ENCODE peak calls at places on chromosome 5, in six cellular contexts. O is mucosa of descending colon; N is BJ; Z is endothelial cell; I is CD8-positive, alpha-beta T cell; G is cardiac fibroblast. A is an unnamed sample.

GRCh38 chr5:44909009-44909408 is 100.3 kb downstream of the MRPS30 start:
- DNase-seq in N (no peak), O (no peak), I (no peak), Z (no peak), G (no peak), A (no peak)

GRCh38 chr5:111635151-111635945 is 121.6 kb downstream of the NREP start:
- DNase-seq in G (peak; percentile 27), Z (no peak), N (no peak), I (no peak), O (no peak), A (no peak)

GRCh38 chr5:58502032-58502431 is 10.8 kb downstream of the GAPT start:
- DNase-seq in G (no peak), Z (no peak), O (no peak), N (no peak), I (no peak), A (no peak)

GRCh38 chr5:149641000-149641576 is 59.8 kb downstream of the ARHGEF37 start:
- DNase-seq in I (no peak), O (peak; percentile 79), Z (no peak), N (no peak), G (peak; percentile 69), A (no peak)

GRCh38 chr5:37554938-37555337 is 175.8 kb downstream of the WDR70 start:
- DNase-seq in N (no peak), Z (peak; percentile 15), O (no peak), G (no peak), I (no peak), A (no peak)

GRCh38 chr5:90632799-90633198 is 74.2 kb downstream of the ADGRV1 start:
- DNase-seq in G (no peak), Z (no peak), I (no peak), O (no peak), N (no peak), A (no peak)

GRCh38 chr5:125659316-125660071 is 763.7 kb upstream of the GRAMD2B start:
- DNase-seq in O (no peak), Z (no peak), N (peak; percentile 28), I (no peak), G (peak; percentile 65), A (no peak)

GRCh38 chr5:141477169-141477568 is 1.4 kb downstream of the PCDHGC3 start:
- DNase-seq in I (no peak), G (no peak), O (no peak), N (no peak), Z (no peak), A (no peak)

GRCh38 chr5:142713151-142713706 is 27.3 kb upstream of the FGF1 start:
- DNase-seq in I (peak; percentile 82), N (no peak), Z (peak; percentile 95), G (peak; percentile 89), O (peak; percentile 92), A (peak; percentile 92)

GRCh38 chr5:115324021-115324420 is 27.6 kb upstream of the CCDC112 start:
- DNase-seq in G (no peak), Z (no peak), O (no peak), N (no peak), I (no peak), A (no peak)

GRCh38 chr5:129541648-129542251 is 81.7 kb downstream of the ADAMTS19 start:
- DNase-seq in G (peak; percentile 11), O (no peak), Z (no peak), N (no peak), I (no peak), A (no peak)
- TF ChIP-seq CTCF in G (peak; percentile 35), O (no peak), Z (peak; percentile 68), N (no peak), I (no peak), A (no peak)

DNA sequence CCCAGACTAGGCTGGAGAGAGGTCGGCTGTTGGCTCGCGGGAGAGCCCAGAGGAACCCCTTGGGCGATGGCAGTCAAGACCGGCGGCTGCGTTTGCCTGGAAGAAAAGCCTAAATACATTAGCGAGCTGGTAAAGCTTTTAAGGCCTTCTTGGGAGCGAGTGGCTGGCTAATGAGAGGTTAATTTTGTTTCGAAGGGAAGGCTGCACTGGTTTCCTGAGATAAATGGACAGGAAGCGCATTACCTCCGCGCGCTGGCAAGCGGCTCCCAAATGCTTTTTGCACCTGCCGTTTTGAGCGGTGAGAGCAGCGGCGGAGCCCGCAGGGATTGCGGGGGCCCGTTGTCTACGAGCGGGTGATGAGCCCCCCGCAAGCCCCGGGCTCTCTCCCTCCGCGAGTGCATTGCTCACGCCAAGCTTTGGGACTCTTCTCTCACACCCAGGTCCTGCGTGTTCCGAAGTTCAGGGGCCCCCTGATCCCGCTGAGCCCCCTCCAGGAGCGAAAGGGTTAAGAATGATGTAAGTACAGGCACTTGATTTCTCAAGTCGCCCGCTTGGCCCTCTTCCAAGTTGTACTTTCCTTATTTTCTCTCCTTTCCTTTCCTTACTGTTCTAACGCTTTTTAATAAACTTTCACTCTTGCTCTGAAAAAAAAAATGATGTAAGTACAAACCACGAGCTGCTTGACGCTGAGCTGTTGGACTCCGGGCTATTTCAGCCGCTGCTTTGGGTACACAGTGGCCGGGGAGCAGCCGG is 3.1 kb upstream of the RGMB start:
- DNase-seq in O (peak; percentile 61), Z (peak; percentile 39), N (no peak), I (peak; percentile 24), G (peak; percentile 66), A (peak; percentile 13)
- TF ChIP-seq CTCF in O (no peak), Z (no peak), N (no peak), I (no peak), G (no peak), A (no peak)

DNA sequence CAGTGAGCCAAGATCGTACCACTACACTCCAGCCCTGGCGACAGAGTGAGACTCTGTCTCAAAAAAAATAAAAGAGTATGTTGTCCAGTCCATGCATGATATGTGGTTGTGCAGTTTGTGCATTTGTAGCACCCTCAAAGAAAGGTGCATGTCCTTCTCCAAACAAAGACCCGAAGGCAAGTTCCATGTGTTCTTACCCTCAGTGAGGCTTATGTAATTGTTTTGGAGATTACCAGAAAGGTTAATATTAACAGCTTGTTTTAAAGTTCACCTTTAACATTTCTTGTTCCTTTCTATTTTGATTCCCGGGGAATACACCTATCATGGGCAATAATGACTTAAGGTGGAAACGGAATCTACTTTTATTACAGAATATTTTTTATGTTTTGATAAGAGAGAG is 22.3 kb downstream of the KIAA1191 start:
- DNase-seq in Z (no peak), N (no peak), G (no peak), O (no peak), I (no peak), A (no peak)
- TF ChIP-seq CTCF in Z (no peak), N (no peak), G (no peak), O (no peak), I (no peak), A (no peak)

GRCh38 chr5:4563400-4563799 is 576.7 kb upstream of the ADAMTS16 start:
- DNase-seq in I (no peak), N (no peak), G (no peak), Z (peak; percentile 15), O (no peak), A (no peak)
- TF ChIP-seq CTCF in I (no peak), N (no peak), G (peak; percentile 14), Z (no peak), O (no peak), A (peak; percentile 59)

GRCh38 chr5:4730279-4730678 is 409.9 kb upstream of the ADAMTS16 start:
- DNase-seq in Z (no peak), O (no peak), G (no peak), N (no peak), I (no peak), A (no peak)
- TF ChIP-seq CTCF in Z (no peak), O (no peak), G (no peak), N (no peak), I (no peak), A (no peak)